ENCODE peak calls at places on chromosomes 1 and 21, in six cellular contexts. E is iris pigment epithelial cell; N is CD4-positive, CD25-positive, alpha-beta regulatory T cell; I is stimulated activated CD8-positive, alpha-beta memory T cell treated with anti-CD3 and anti-CD28 coated beads, Interleukin-4, amount 100 ng/mL, for 24 hours; B is stimulated activated CD4-positive, alpha-beta T cell treated with anti-CD3 and anti-CD28 coated beads, Interleukin-4, amount 100 ng/mL, for 4 hours; Q is astrocyte of the cerebellum. P is an unnamed sample.

GRCh38 chr1:43774359-43774758 is 67.0 kb downstream of the ST3GAL3 start:
- DNase-seq in B (no peak), Q (no peak), E (peak; percentile 80), N (no peak), I (no peak), P (no peak)

GRCh38 chr1:205677152-205677551 is 3.2 kb downstream of the SLC45A3 start:
- DNase-seq in Q (no peak), I (no peak), N (no peak), B (no peak), E (no peak), P (no peak)

GRCh38 chr21:35616090-35616489 is 444.2 kb downstream of the SETD4 start:
- DNase-seq in E (peak; percentile 69), B (no peak), Q (peak; percentile 45), I (no peak), N (peak; percentile 29), P (peak; percentile 33)

GRCh38 chr21:45424854-45425795 is 20.2 kb downstream of the COL18A1 start:
- DNase-seq in N (no peak), E (no peak), B (no peak), I (no peak), Q (no peak), P (no peak)

GRCh38 chr1:24775901-24776300 is 30.7 kb downstream of the CLIC4 start:
- DNase-seq in I (no peak), Q (no peak), B (no peak), N (no peak), E (no peak), P (no peak)

GRCh38 chr1:179351281-179351680 is 14.5 kb upstream of the AXDND1 start:
- DNase-seq in E (peak; percentile 24), B (no peak), I (no peak), Q (no peak), N (no peak), P (no peak)

GRCh38 chr1:29453502-29454240 is 217.3 kb downstream of the PTPRU start:
- DNase-seq in I (no peak), B (no peak), Q (peak; percentile 51), N (peak; percentile 38), E (peak; percentile 60), P (peak; percentile 43)

GRCh38 chr21:44065428-44065827 is 41.8 kb upstream of the PWP2 start:
- DNase-seq in Q (no peak), N (peak; percentile 93), I (peak; percentile 58), B (peak; percentile 47), E (peak; percentile 85), P (no peak)

GRCh38 chr1:94316183-94316582 is 78.8 kb upstream of the ARHGAP29 start:
- DNase-seq in E (no peak), N (no peak), Q (no peak), B (no peak), I (no peak), P (no peak)

GRCh38 chr1:161088587-161089110 is 709 bp downstream of the NECTIN4 start:
- DNase-seq in Q (no peak), N (no peak), I (no peak), B (no peak), E (peak; percentile 70), P (no peak)

GRCh38 chr1:86227026-86227425 is 70.5 kb upstream of the COL24A1 start:
- DNase-seq in I (no peak), B (no peak), Q (peak; percentile 23), E (peak; percentile 24), N (no peak), P (no peak)

GRCh38 chr1:224109981-224110380 is 3.9 kb upstream of the FBXO28 start:
- DNase-seq in B (no peak), E (no peak), Q (no peak), N (no peak), I (no peak), P (no peak)

GRCh38 chr21:39776589-39776988 is 31.6 kb downstream of the IGSF5 start:
- DNase-seq in B (no peak), E (peak; percentile 22), N (no peak), Q (peak; percentile 81), I (no peak), P (peak; percentile 24)

GRCh38 chr1:6359568-6360496 is 33.7 kb downstream of the ACOT7 start:
- DNase-seq in I (no peak), E (peak; percentile 75), Q (no peak), B (peak; percentile 32), N (peak; percentile 82), P (peak; percentile 19)

P was measured in retinal pigment epithelial cell.